ENCODE peak calls at places on chromosomes 1 and 21, in nine cellular contexts. D, V, C, Q, O, T, X, E and K are unnamed samples.

GRCh38 chr21:34889287-34889536 is 159.9 kb downstream of the RUNX1 start:
- DNase-seq in C (peak; percentile 39), E (peak; percentile 72), V (no peak), T (peak; percentile 72), X (peak; percentile 62), O (no peak), D (peak; percentile 28), Q (peak; percentile 26), K (peak; percentile 41)

GRCh38 chr1:88595355-88595754 is 88.7 kb upstream of the PKN2 start:
- DNase-seq in Q (no peak), T (no peak), D (no peak), O (no peak), E (peak; percentile 4), V (no peak), C (no peak), X (peak; percentile 70), K (no peak)

GRCh38 chr1:8463144-8463927 is 145.4 kb downstream of the SLC45A1 start:
- DNase-seq in X (peak; percentile 89), O (no peak), T (no peak), Q (peak; percentile 37), C (peak; percentile 44), E (no peak), V (peak; percentile 32), D (peak; percentile 68), K (no peak)

GRCh38 chr21:40768056-40768455 is 78.9 kb downstream of the DSCAM start:
- DNase-seq in Q (no peak), D (no peak), T (no peak), X (no peak), E (no peak), V (no peak), O (no peak), C (no peak), K (no peak)

GRCh38 chr1:16021681-16022080 is at the start of gene CLCNKA:
- DNase-seq in T (no peak), O (no peak), X (no peak), E (no peak), C (no peak), Q (no peak), D (no peak), V (no peak), K (no peak)

GRCh38 chr1:230208619-230209261 is 141.7 kb downstream of the GALNT2 start:
- DNase-seq in C (no peak), E (peak; percentile 83), O (no peak), D (no peak), T (no peak), Q (no peak), X (peak; percentile 40), V (no peak), K (no peak)

GRCh38 chr1:161020573-161021167 is at the start of gene F11R:
- DNase-seq in D (peak; percentile 55), T (peak; percentile 65), Q (peak; percentile 85), E (peak; percentile 40), O (peak; percentile 65), V (peak; percentile 68), X (peak; percentile 23), C (peak; percentile 45), K (peak; percentile 19)

GRCh38 chr1:167752219-167752985 is 30.6 kb downstream of the MPZL1 start:
- DNase-seq in X (no peak), Q (no peak), T (no peak), D (no peak), O (no peak), V (no peak), C (no peak), E (no peak), K (no peak)

GRCh38 chr1:206979379-206980043 is 9.3 kb upstream of the FCAMR start:
- DNase-seq in T (no peak), O (no peak), D (no peak), E (no peak), V (no peak), C (no peak), X (peak; percentile 9), Q (no peak), K (no peak)

DNA sequence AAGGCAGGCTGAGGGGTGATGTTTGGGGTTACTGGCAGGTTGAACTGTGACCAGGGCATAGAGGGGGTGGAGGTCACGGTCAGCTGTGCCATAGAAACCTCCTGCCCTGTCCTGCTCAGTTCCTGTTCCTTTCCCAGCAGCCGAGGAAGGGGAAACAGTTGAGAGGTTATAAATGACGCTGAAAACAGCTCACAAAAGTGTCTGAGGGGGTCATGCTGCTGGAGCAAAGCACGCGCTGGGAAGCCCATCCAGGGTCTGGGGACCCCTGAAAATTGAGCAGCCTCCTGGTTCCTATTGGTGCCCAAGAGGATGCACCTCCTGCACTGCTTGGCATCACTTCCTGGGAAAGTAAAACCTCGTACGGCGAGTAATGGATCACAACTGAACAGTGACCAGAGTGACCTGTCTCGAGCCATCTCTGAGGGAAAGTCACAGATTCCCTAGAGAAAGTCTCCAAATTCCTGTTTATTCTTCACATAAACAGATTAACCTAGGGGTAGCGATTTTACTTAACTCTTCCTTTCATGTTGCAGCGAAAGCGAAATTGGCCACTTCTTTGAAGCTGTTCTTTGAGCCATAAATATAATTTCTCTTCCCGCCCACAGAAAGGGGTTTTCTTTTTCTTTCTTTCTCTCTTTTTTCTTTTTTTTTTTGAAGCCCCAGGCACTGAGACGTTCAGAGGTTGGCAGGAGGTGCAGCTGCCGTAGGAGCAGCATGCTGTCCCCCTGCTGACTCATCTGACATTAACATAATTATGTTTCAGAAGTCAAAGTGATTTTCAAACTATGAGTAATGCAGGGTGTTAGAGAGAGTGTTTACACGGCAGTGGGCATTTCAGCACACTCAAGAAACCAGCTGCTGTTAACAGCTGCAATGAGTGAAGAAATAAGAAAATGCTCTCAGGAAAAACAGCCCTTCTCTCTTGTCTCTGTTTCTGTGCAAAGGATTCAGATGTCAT is 41.8 kb upstream of the ATF3 start:
- DNase-seq in O (no peak), V (peak; percentile 27), E (peak; percentile 82), X (peak; percentile 87), C (peak; percentile 40), Q (peak; percentile 50), T (no peak), D (peak; percentile 39), K (no peak)
- TF ChIP-seq CTCF in O (no peak), V (no peak), E (no peak), X (no peak), C (no peak), Q (no peak), T (no peak), D (no peak), K (no peak)

GRCh38 chr1:178772952-178773351 is 47.9 kb downstream of the RALGPS2 start:
- DNase-seq in X (no peak), C (no peak), E (no peak), D (no peak), O (no peak), V (no peak), Q (no peak), T (no peak), K (no peak)

GRCh38 chr1:178768423-178768822 is 43.4 kb downstream of the RALGPS2 start:
- DNase-seq in T (no peak), Q (no peak), X (peak; percentile 68), C (no peak), D (no peak), O (no peak), V (no peak), E (peak; percentile 23), K (no peak)

GRCh38 chr1:178776553-178776952 is 51.5 kb downstream of the RALGPS2 start:
- DNase-seq in V (no peak), Q (no peak), C (no peak), E (no peak), D (no peak), X (no peak), O (no peak), T (no peak), K (no peak)

DNA sequence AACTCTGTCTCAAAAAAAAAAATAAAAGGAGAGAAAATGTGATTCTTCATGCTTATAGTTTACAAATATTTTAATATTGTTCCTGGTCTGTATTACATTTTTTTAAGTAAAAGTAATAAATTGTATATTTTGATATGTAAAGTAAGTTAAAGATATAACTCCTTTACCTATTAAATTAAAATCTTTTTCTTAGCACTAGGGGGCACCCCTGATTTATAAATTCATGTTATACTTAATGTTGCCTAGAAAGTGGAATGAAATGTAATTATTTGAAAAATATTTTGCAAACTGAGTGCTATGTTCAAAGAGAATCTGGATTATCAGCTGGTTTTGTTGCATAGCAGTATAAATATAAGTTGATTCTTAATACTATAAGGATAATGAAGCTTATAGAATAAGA is 49.2 kb downstream of the RALGPS2 start:
- DNase-seq in C (no peak), O (no peak), Q (no peak), D (no peak), X (peak; percentile 49), V (no peak), T (no peak), E (no peak), K (no peak)
- TF ChIP-seq CTCF in C (peak; percentile 26), O (peak; percentile 43), Q (peak; percentile 28), D (peak; percentile 61), X (peak; percentile 64), V (peak; percentile 63), T (peak; percentile 66), E (no peak), K (peak; percentile 67)

DNA sequence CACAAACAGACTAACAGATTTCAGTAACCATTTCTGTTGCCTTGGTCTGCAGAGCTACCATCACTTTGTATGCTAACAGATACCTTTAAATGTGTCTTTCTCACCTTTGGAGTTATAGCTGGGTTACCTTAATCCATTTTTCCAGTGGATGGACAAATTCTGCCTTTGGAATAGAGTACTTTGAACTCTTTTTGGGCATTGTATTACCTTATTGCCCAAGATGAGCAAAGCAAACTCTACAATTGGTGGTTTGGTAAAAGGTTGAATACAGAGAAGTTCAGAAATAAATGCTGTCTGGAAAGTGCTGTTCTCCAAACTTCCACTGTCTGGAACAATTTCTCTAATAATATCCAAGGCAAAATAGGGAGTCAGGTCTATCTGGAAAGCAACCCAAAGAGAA is 258.3 kb downstream of the PTBP2 start:
- DNase-seq in C (no peak), D (no peak), Q (no peak), X (no peak), V (no peak), O (no peak), E (no peak), T (no peak), K (no peak)
- TF ChIP-seq CTCF in C (no peak), D (no peak), Q (no peak), X (no peak), V (no peak), O (no peak), E (no peak), T (no peak), K (no peak)

DNA sequence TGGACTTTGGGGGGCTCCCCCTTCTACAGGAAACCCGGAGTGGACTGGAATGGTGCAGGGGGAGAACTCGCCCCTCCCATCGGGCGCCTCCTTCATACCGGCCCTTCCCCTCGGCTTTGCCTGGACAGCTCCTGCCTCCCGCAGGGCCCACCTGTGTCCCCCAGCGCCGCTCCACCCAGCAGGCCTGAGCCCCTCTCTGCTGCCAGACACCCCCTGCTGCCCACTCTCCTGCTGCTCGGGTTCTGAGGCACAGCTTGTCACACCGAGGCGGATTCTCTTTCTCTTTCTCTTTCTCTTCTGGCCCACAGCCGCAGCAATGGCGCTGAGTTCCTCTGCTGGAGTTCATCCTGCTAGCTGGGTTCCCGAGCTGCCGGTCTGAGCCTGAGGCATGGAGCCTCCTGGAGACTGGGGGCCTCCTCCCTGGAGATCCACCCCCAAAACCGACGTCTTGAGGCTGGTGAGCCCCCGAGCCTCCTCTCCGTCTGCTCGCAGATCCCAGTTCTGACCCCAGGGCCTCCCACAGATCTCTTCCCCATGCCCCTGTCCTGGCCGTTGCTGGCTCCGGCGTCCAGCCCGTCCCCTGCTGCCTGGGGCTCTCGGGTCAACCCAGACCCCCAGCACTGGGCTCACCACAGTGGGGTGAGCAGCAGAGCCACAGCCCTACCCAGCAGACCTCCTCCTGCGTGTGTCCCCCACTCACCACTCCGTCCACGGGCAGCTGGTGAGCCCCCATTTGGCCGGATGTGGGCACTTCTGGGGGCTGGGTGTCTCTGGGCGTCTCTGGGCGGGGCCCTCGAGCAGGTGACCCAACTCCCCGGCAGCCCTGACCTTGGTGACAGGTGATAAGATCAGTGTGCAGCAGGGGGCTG is at the start of gene TNFRSF14:
- DNase-seq in T (no peak), V (no peak), O (no peak), C (peak; percentile 55), D (peak; percentile 65), X (peak; percentile 42), E (peak; percentile 87), Q (peak; percentile 29), K (no peak)
- TF ChIP-seq CTCF in T (no peak), V (no peak), O (no peak), C (no peak), D (peak; percentile 19), X (no peak), E (no peak), Q (no peak), K (no peak)